ENCODE peak calls at places on chromosomes 6 and 20, in ten cellular contexts. One of them, this sample, is unnamed.

GRCh38 chr20:36861875-36862801 is 13.8 kb upstream of the TLDC2 start:
- DNase-seq in AG09309: no peak
- DNase-seq in OCI-LY7: no peak
- DNase-seq in psoas muscle: peak; percentile 90
- DNase-seq in nephron progenitor cell: peak; percentile 40
- DNase-seq in endothelial cell: no peak
- DNase-seq in upper lobe of right lung: peak; percentile 76
- DNase-seq in A549: peak; percentile 96
- DNase-seq in neural progenitor cell: peak; percentile 55
- DNase-seq in fibroblast of lung: peak; percentile 84
- DNase-seq in this sample: peak; percentile 48

GRCh38 chr20:45322952-45323383 is 14.9 kb upstream of the MATN4 start:
- DNase-seq in OCI-LY7: peak; percentile 75
- DNase-seq in AG09309: no peak
- DNase-seq in psoas muscle: peak; percentile 90
- DNase-seq in fibroblast of lung: peak; percentile 58
- DNase-seq in upper lobe of right lung: peak; percentile 73
- DNase-seq in nephron progenitor cell: no peak
- DNase-seq in neural progenitor cell: no peak
- DNase-seq in endothelial cell: no peak
- DNase-seq in A549: no peak
- DNase-seq in this sample: no peak

GRCh38 chr6:127073222-127073621 is 45.2 kb upstream of the RSPO3 start:
- DNase-seq in AG09309: no peak
- DNase-seq in A549: no peak
- DNase-seq in fibroblast of lung: no peak
- DNase-seq in psoas muscle: no peak
- DNase-seq in upper lobe of right lung: no peak
- DNase-seq in OCI-LY7: no peak
- DNase-seq in nephron progenitor cell: no peak
- DNase-seq in endothelial cell: no peak
- DNase-seq in neural progenitor cell: no peak
- DNase-seq in this sample: no peak

GRCh38 chr6:150831577-150831976 is 33.9 kb upstream of the MTHFD1L start:
- DNase-seq in OCI-LY7: no peak
- DNase-seq in upper lobe of right lung: no peak
- DNase-seq in fibroblast of lung: no peak
- DNase-seq in psoas muscle: no peak
- DNase-seq in A549: no peak
- DNase-seq in endothelial cell: no peak
- DNase-seq in AG09309: no peak
- DNase-seq in nephron progenitor cell: no peak
- DNase-seq in neural progenitor cell: no peak
- DNase-seq in this sample: no peak

GRCh38 chr6:157772820-157773219 is 50.2 kb upstream of the SNX9 start:
- DNase-seq in A549: no peak
- DNase-seq in nephron progenitor cell: no peak
- DNase-seq in OCI-LY7: no peak
- DNase-seq in fibroblast of lung: no peak
- DNase-seq in neural progenitor cell: no peak
- DNase-seq in endothelial cell: no peak
- DNase-seq in AG09309: no peak
- DNase-seq in psoas muscle: no peak
- DNase-seq in upper lobe of right lung: no peak
- DNase-seq in this sample: no peak

GRCh38 chr6:38176797-38177751 is 357.5 kb downstream of the ZFAND3 start:
- DNase-seq in endothelial cell: no peak
- DNase-seq in A549: no peak
- DNase-seq in fibroblast of lung: no peak
- DNase-seq in upper lobe of right lung: peak; percentile 36
- DNase-seq in OCI-LY7: no peak
- DNase-seq in AG09309: no peak
- DNase-seq in psoas muscle: no peak
- DNase-seq in nephron progenitor cell: peak; percentile 42
- DNase-seq in neural progenitor cell: peak; percentile 56
- DNase-seq in this sample: no peak

GRCh38 chr6:17703256-17703694 is 3.5 kb downstream of the NUP153 start:
- DNase-seq in A549: no peak
- DNase-seq in OCI-LY7: peak; percentile 52
- DNase-seq in AG09309: peak; percentile 42
- DNase-seq in psoas muscle: no peak
- DNase-seq in upper lobe of right lung: no peak
- DNase-seq in nephron progenitor cell: no peak
- DNase-seq in neural progenitor cell: no peak
- DNase-seq in endothelial cell: no peak
- DNase-seq in fibroblast of lung: peak; percentile 86
- DNase-seq in this sample: no peak

GRCh38 chr20:41004561-41005360 is 23.9 kb upstream of the TOP1 start:
- DNase-seq in A549: no peak
- DNase-seq in endothelial cell: no peak
- DNase-seq in OCI-LY7: peak; percentile 65
- DNase-seq in AG09309: no peak
- DNase-seq in neural progenitor cell: no peak
- DNase-seq in upper lobe of right lung: peak; percentile 22
- DNase-seq in fibroblast of lung: peak; percentile 41
- DNase-seq in psoas muscle: peak; percentile 73
- DNase-seq in nephron progenitor cell: no peak
- DNase-seq in this sample: no peak

GRCh38 chr6:103327079-103327478 is 1532.6 kb downstream of the HACE1 start:
- DNase-seq in fibroblast of lung: no peak
- DNase-seq in upper lobe of right lung: no peak
- DNase-seq in OCI-LY7: no peak
- DNase-seq in neural progenitor cell: peak; percentile 34
- DNase-seq in endothelial cell: no peak
- DNase-seq in nephron progenitor cell: peak; percentile 5
- DNase-seq in AG09309: no peak
- DNase-seq in A549: no peak
- DNase-seq in psoas muscle: no peak
- DNase-seq in this sample: no peak

GRCh38 chr6:6717953-6718352 is 129.4 kb downstream of the LY86 start:
- DNase-seq in upper lobe of right lung: no peak
- DNase-seq in neural progenitor cell: no peak
- DNase-seq in AG09309: no peak
- DNase-seq in psoas muscle: no peak
- DNase-seq in OCI-LY7: no peak
- DNase-seq in A549: no peak
- DNase-seq in endothelial cell: no peak
- DNase-seq in fibroblast of lung: peak; percentile 13
- DNase-seq in nephron progenitor cell: no peak
- DNase-seq in this sample: no peak

GRCh38 chr6:39263299-39264037 is 34.2 kb upstream of the KCNK5 start:
- DNase-seq in OCI-LY7: no peak
- DNase-seq in nephron progenitor cell: no peak
- DNase-seq in neural progenitor cell: no peak
- DNase-seq in AG09309: no peak
- DNase-seq in upper lobe of right lung: no peak
- DNase-seq in psoas muscle: no peak
- DNase-seq in endothelial cell: no peak
- DNase-seq in A549: no peak
- DNase-seq in fibroblast of lung: no peak
- DNase-seq in this sample: no peak

GRCh38 chr6:30259140-30260035 is 46.2 kb upstream of the TRIM26 start:
- DNase-seq in psoas muscle: peak; percentile 70
- DNase-seq in OCI-LY7: peak; percentile 85
- DNase-seq in nephron progenitor cell: peak; percentile 80
- DNase-seq in A549: peak; percentile 75
- DNase-seq in AG09309: peak; percentile 34
- DNase-seq in neural progenitor cell: peak; percentile 92
- DNase-seq in endothelial cell: peak; percentile 70
- DNase-seq in upper lobe of right lung: peak; percentile 85
- DNase-seq in fibroblast of lung: peak; percentile 67
- DNase-seq in this sample: no peak
- TF ChIP-seq CTCF in psoas muscle: peak; percentile 23
- TF ChIP-seq CTCF in OCI-LY7: peak; percentile 51
- TF ChIP-seq CTCF in nephron progenitor cell: no peak
- TF ChIP-seq CTCF in A549: peak; percentile 29
- TF ChIP-seq CTCF in AG09309: peak; percentile 48
- TF ChIP-seq CTCF in neural progenitor cell: peak; percentile 24
- TF ChIP-seq CTCF in endothelial cell: no peak
- TF ChIP-seq CTCF in upper lobe of right lung: peak; percentile 38
- TF ChIP-seq CTCF in fibroblast of lung: peak; percentile 20
- TF ChIP-seq CTCF in this sample: peak; percentile 45

DNA sequence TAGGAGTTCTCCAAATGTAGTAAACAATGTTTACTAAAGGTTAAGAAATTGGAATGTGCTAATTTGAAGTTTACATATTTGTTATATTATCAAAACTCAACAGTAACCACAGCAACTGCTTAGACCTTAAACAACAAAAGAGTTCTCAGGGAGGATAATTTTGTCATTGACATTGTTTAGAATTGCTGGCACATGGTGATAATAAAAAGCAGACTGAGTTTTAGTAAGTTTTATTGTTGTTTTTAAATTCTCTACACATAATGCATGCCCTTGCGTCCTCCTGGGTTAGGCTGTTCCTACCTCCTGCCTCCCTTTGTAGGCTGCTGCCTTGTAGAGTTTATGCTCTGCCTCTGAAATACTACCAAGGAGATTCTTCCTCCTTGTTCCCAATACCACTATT is 28.7 kb downstream of the LAMA4 start:
- DNase-seq in neural progenitor cell: no peak
- DNase-seq in AG09309: no peak
- DNase-seq in nephron progenitor cell: no peak
- DNase-seq in OCI-LY7: no peak
- DNase-seq in psoas muscle: no peak
- DNase-seq in upper lobe of right lung: no peak
- DNase-seq in endothelial cell: no peak
- DNase-seq in A549: no peak
- DNase-seq in fibroblast of lung: peak; percentile 53
- DNase-seq in this sample: peak; percentile 73
- TF ChIP-seq CTCF in neural progenitor cell: no peak
- TF ChIP-seq CTCF in AG09309: no peak
- TF ChIP-seq CTCF in nephron progenitor cell: no peak
- TF ChIP-seq CTCF in OCI-LY7: no peak
- TF ChIP-seq CTCF in psoas muscle: no peak
- TF ChIP-seq CTCF in upper lobe of right lung: no peak
- TF ChIP-seq CTCF in endothelial cell: no peak
- TF ChIP-seq CTCF in A549: no peak
- TF ChIP-seq CTCF in fibroblast of lung: no peak
- TF ChIP-seq CTCF in this sample: no peak

DNA sequence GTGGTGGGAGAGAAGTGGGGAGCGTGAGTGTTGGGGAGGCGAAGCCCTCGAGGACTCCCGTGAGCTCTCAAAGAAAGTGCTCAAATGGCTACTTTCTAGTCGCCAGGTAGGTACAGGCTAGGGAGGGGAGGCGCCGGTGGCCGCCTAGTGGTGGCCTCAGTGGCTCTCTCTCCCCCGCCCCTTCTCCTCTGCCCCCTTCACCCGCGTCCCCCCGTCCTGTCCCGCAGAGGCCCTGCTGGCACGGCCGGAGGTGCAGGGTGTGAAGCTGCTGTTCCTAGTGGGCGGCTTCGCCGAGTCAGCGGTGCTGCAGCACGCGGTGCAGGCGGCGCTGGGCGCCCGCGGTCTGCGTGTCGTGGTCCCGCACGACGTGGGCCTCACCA is 16.3 kb downstream of the ADISSP start:
- DNase-seq in AG09309: no peak
- DNase-seq in upper lobe of right lung: no peak
- DNase-seq in A549: no peak
- DNase-seq in fibroblast of lung: no peak
- DNase-seq in psoas muscle: no peak
- DNase-seq in OCI-LY7: no peak
- DNase-seq in neural progenitor cell: peak; percentile 35
- DNase-seq in endothelial cell: no peak
- DNase-seq in nephron progenitor cell: no peak
- DNase-seq in this sample: no peak
- TF ChIP-seq CTCF in AG09309: no peak
- TF ChIP-seq CTCF in upper lobe of right lung: no peak
- TF ChIP-seq CTCF in A549: no peak
- TF ChIP-seq CTCF in fibroblast of lung: no peak
- TF ChIP-seq CTCF in psoas muscle: no peak
- TF ChIP-seq CTCF in OCI-LY7: no peak
- TF ChIP-seq CTCF in neural progenitor cell: peak; percentile 44
- TF ChIP-seq CTCF in endothelial cell: peak; percentile 59
- TF ChIP-seq CTCF in nephron progenitor cell: no peak
- TF ChIP-seq CTCF in this sample: no peak

GRCh38 chr20:43404880-43405279 is 52.8 kb upstream of the SRSF6 start:
- DNase-seq in nephron progenitor cell: no peak
- DNase-seq in AG09309: no peak
- DNase-seq in OCI-LY7: peak; percentile 2
- DNase-seq in neural progenitor cell: peak; percentile 28
- DNase-seq in psoas muscle: no peak
- DNase-seq in A549: peak; percentile 25
- DNase-seq in upper lobe of right lung: no peak
- DNase-seq in endothelial cell: no peak
- DNase-seq in fibroblast of lung: no peak
- DNase-seq in this sample: no peak
- TF ChIP-seq CTCF in nephron progenitor cell: no peak
- TF ChIP-seq CTCF in AG09309: peak; percentile 55
- TF ChIP-seq CTCF in OCI-LY7: peak; percentile 72
- TF ChIP-seq CTCF in neural progenitor cell: peak; percentile 54
- TF ChIP-seq CTCF in psoas muscle: no peak
- TF ChIP-seq CTCF in A549: no peak
- TF ChIP-seq CTCF in upper lobe of right lung: peak; percentile 31
- TF ChIP-seq CTCF in endothelial cell: peak; percentile 15
- TF ChIP-seq CTCF in fibroblast of lung: peak; percentile 20
- TF ChIP-seq CTCF in this sample: peak; percentile 35

This sample was measured in AG09319.